ENCODE peak calls at places on chromosome 9, in five cellular contexts. T is naive thymus-derived CD4-positive, alpha-beta T cell; J is mammary epithelial cell; V is aorta; G is mucosa of descending colon. X is an unnamed sample.
A peak's percentile ranks its signal among the peaks of the same experiment; 100 is the strongest.

GRCh38 chr9:2208465-2208864 is 193.3 kb downstream of the SMARCA2 start:
- DNase-seq in T (no peak), V (no peak), J (no peak), G (no peak), X (peak; percentile 44)

GRCh38 chr9:32378496-32378895 is 5.9 kb upstream of the ACO1 start:
- DNase-seq in V (no peak), J (peak; percentile 55), G (peak; percentile 46), T (no peak), X (no peak)

GRCh38 chr9:80382523-80382922 is 810.8 kb downstream of the TLE4 start:
- DNase-seq in T (no peak), G (no peak), J (no peak), V (no peak), X (no peak)

GRCh38 chr9:1049641-1050040 is 516 bp upstream of the DMRT2 start:
- DNase-seq in T (no peak), J (no peak), G (peak; percentile 48), V (no peak), X (no peak)

GRCh38 chr9:77879344-77880089 is 152.1 kb downstream of the GNAQ start:
- DNase-seq in V (peak; percentile 74), G (peak; percentile 70), J (peak; percentile 71), T (no peak), X (no peak)

GRCh38 chr9:131611586-131611985 is 66.3 kb downstream of the PRRT1B start:
- DNase-seq in J (peak; percentile 42), T (no peak), V (no peak), G (no peak), X (no peak)

GRCh38 chr9:7760014-7760415 is 39.6 kb downstream of the DMAC1 start:
- DNase-seq in T (no peak), J (no peak), G (no peak), V (peak; percentile 44), X (peak; percentile 45)

GRCh38 chr9:94806307-94806893 is 79.9 kb downstream of the AOPEP start:
- DNase-seq in J (peak; percentile 71), T (no peak), G (no peak), V (no peak), X (no peak)

GRCh38 chr9:68507796-68508145 is 32.9 kb downstream of the TMEM252 start:
- DNase-seq in V (no peak), J (no peak), T (no peak), G (no peak), X (no peak)

GRCh38 chr9:116646661-116647514 is 40.2 kb upstream of the TRIM32 start:
- DNase-seq in V (no peak), T (no peak), J (peak; percentile 28), G (peak; percentile 38), X (no peak)

GRCh38 chr9:35490155-35490909 is 421 bp downstream of the RUSC2 start:
- DNase-seq in V (peak; percentile 82), J (peak; percentile 21), T (no peak), G (no peak), X (peak; percentile 46)

GRCh38 chr9:90107021-90107771 is 502.4 kb downstream of the GADD45G start:
- DNase-seq in G (peak; percentile 28), J (peak; percentile 52), T (no peak), V (no peak), X (peak; percentile 76)

GRCh38 chr9:33988219-33988890 is 60.3 kb downstream of the UBAP2 start:
- DNase-seq in G (no peak), T (no peak), V (no peak), J (peak; percentile 64), X (no peak)

GRCh38 chr9:3277200-3277599 is 248.6 kb downstream of the RFX3 start:
- DNase-seq in V (no peak), J (no peak), T (no peak), G (no peak), X (no peak)

GRCh38 chr9:114938687-114939575 is 8.5 kb upstream of the TNFSF8 start:
- DNase-seq in G (no peak), V (no peak), J (no peak), T (no peak), X (no peak)

GRCh38 chr9:13688990-13689600 is 409.6 kb upstream of the MPDZ start:
- DNase-seq in V (no peak), T (no peak), G (no peak), J (peak; percentile 8), X (no peak)

GRCh38 chr9:34276772-34277171 is 52.3 kb downstream of the KIF24 start:
- DNase-seq in V (no peak), J (no peak), G (no peak), T (no peak), X (no peak)

GRCh38 chr9:120104771-120105170 is 475.2 kb downstream of the CDK5RAP2 start:
- DNase-seq in V (no peak), T (no peak), G (no peak), J (peak; percentile 1), X (no peak)

GRCh38 chr9:88414298-88414697 is 26.1 kb downstream of the SPIN1 start:
- DNase-seq in T (no peak), J (no peak), G (no peak), V (no peak), X (no peak)
- H3K9me3 ChIP-seq in T (no peaks in the 10 kb centered on the region), J (peaks cover 18% of the 10 kb centered on the region), G (peaks cover 28% of the 10 kb centered on the region), V (peaks cover 3% of the 10 kb centered on the region), X (no peaks in the 10 kb centered on the region)

GRCh38 chr9:137354153-137354844 is 52.2 kb upstream of the NRARP start:
- DNase-seq in J (no peak), V (no peak), G (no peak), T (no peak), X (no peak)
- H3K9me3 ChIP-seq in J (peaks cover 25% of the 10 kb centered on the region), V (peaks cover 3% of the 10 kb centered on the region), G (peaks cover 23% of the 10 kb centered on the region), T (peaks cover 5% of the 10 kb centered on the region), X (peaks cover 22% of the 10 kb centered on the region)

GRCh38 chr9:5631021-5631420 is 2.1 kb downstream of the RIC1 start:
- DNase-seq in T (no peak), G (no peak), J (no peak), V (no peak), X (no peak)

GRCh38 chr9:5635390-5635789 is 6.5 kb downstream of the RIC1 start:
- DNase-seq in J (no peak), G (no peak), T (no peak), V (no peak), X (no peak)

GRCh38 chr9:5632540-5632939 is 3.6 kb downstream of the RIC1 start:
- DNase-seq in V (no peak), T (no peak), G (no peak), J (no peak), X (no peak)

GRCh38 chr9:5630038-5630507 is 1.2 kb downstream of the RIC1 start:
- DNase-seq in V (no peak), G (peak; percentile 33), J (peak; percentile 53), T (no peak), X (no peak)

GRCh38 chr9:5633243-5633642 is 4.3 kb downstream of the RIC1 start:
- DNase-seq in V (no peak), T (no peak), J (peak; percentile 53), G (no peak), X (no peak)
- H3K9me3 ChIP-seq in V (peaks cover 2% of the 10 kb centered on the region), T (no peaks in the 10 kb centered on the region), J (peaks cover 2% of the 10 kb centered on the region), G (no peaks in the 10 kb centered on the region), X (no peaks in the 10 kb centered on the region)

GRCh38 chr9:11402621-11403020 is 789.8 kb upstream of the PTPRD start:
- DNase-seq in T (no peak), G (no peak), V (no peak), J (no peak), X (no peak)
- H3K9me3 ChIP-seq in T (no peaks in the 10 kb centered on the region), G (peaks cover 63% of the 10 kb centered on the region), V (peaks cover under 1% of the 10 kb centered on the region), J (peaks cover 7% of the 10 kb centered on the region), X (no peaks in the 10 kb centered on the region)

GRCh38 chr9:86766912-86767311 is 180.4 kb downstream of the GAS1 start:
- DNase-seq in G (no peak), J (peak; percentile 98), T (no peak), V (peak; percentile 76), X (no peak)

GRCh38 chr9:86765040-86765343 is 182.3 kb downstream of the GAS1 start:
- DNase-seq in V (no peak), J (no peak), T (no peak), G (no peak), X (no peak)

GRCh38 chr9:86763795-86764194 is 183.5 kb downstream of the GAS1 start:
- DNase-seq in G (no peak), T (no peak), J (no peak), V (no peak), X (no peak)

GRCh38 chr9:86765736-86766410 is 181.4 kb downstream of the GAS1 start:
- DNase-seq in G (no peak), J (no peak), V (no peak), T (no peak), X (no peak)

GRCh38 chr9:86764230-86765039 is 182.9 kb downstream of the GAS1 start:
- DNase-seq in T (no peak), J (no peak), V (no peak), G (no peak), X (no peak)
- H3K9me3 ChIP-seq in T (no peaks in the 10 kb centered on the region), J (no peaks in the 10 kb centered on the region), V (no peaks in the 10 kb centered on the region), G (no peaks in the 10 kb centered on the region), X (no peaks in the 10 kb centered on the region)

X was measured in heart left ventricle.